ENCODE peak calls at places on chromosomes 2 and 18, in nine cellular contexts. G, O, N, C, X, I, K, H and Q are unnamed samples.

GRCh38 chr2:19775838-19776237 is 125.9 kb downstream of the TTC32 start:
- DNase-seq in G (no peak), O (no peak), N (no peak), C (peak), X (no peak), I (no peak), K (no peak), H (no peak), Q (no peak)

GRCh38 chr2:28150994-28151393 is 241.7 kb upstream of the FOSL2 start:
- DNase-seq in G (no peak), O (no peak), N (no peak), C (no peak), X (no peak), I (no peak), K (no peak), H (no peak), Q (no peak)

GRCh38 chr2:109173311-109174171 is 44.5 kb downstream of the SH3RF3 start:
- DNase-seq in G (no peak), O (no peak), N (no peak), C (no peak), X (no peak), I (no peak), K (no peak), H (no peak), Q (peak)

GRCh38 chr2:201643216-201643651 is at the start of gene TMEM237:
- DNase-seq in G (no peak), O (peak), N (no peak), C (peak), X (peak), I (peak), K (peak), H (peak), Q (peak)

GRCh38 chr18:8958660-8959059 is 143.8 kb upstream of the NDUFV2 start:
- DNase-seq in G (no peak), O (no peak), N (no peak), C (no peak), X (no peak), I (no peak), K (no peak), H (no peak), Q (no peak)

GRCh38 chr2:234330902-234331301 is 166.0 kb downstream of the ARL4C start:
- DNase-seq in G (no peak), O (no peak), N (no peak), C (peak), X (no peak), I (no peak), K (no peak), H (no peak), Q (no peak)

GRCh38 chr2:98348066-98348561 is 1.9 kb downstream of the CNGA3 start:
- DNase-seq in G (no peak), O (peak), N (no peak), C (peak), X (no peak), I (no peak), K (peak), H (no peak), Q (peak)

GRCh38 chr18:44943201-44943881 is 262.7 kb downstream of the SETBP1 start:
- DNase-seq in G (no peak), O (peak), N (peak), C (no peak), X (no peak), I (no peak), K (no peak), H (no peak), Q (no peak)

GRCh38 chr18:22524783-22525182 is 107.1 kb upstream of the CTAGE1 start:
- DNase-seq in G (no peak), O (no peak), N (no peak), C (no peak), X (no peak), I (no peak), K (no peak), H (no peak), Q (no peak)

GRCh38 chr2:98378901-98379300 is 32.6 kb downstream of the CNGA3 start:
- DNase-seq in G (no peak), O (no peak), N (no peak), C (no peak), X (no peak), I (no peak), K (no peak), H (no peak), Q (no peak)

GRCh38 chr18:49041677-49042570 is 91.2 kb upstream of the SMAD7 start:
- DNase-seq in G (no peak), O (peak), N (no peak), C (peak), X (peak), I (peak), K (peak), H (no peak), Q (no peak)

GRCh38 chr2:2577366-2577765 is 246.3 kb upstream of the MYT1L start:
- DNase-seq in G (no peak), O (no peak), N (no peak), C (no peak), X (no peak), I (no peak), K (no peak), H (no peak), Q (peak)

GRCh38 chr2:173050684-173051083 is 25.0 kb upstream of the MAP3K20 start:
- DNase-seq in G (no peak), O (no peak), N (no peak), C (no peak), X (no peak), I (no peak), K (no peak), H (no peak), Q (no peak)

GRCh38 chr2:195364015-195364965 is 292.7 kb upstream of the SLC39A10 start:
- DNase-seq in G (no peak), O (no peak), N (no peak), C (peak), X (no peak), I (no peak), K (no peak), H (no peak), Q (no peak)

GRCh38 chr2:53033416-53033815 is 734.2 kb upstream of the CHAC2 start:
- DNase-seq in G (no peak), O (no peak), N (no peak), C (no peak), X (no peak), I (no peak), K (no peak), H (no peak), Q (no peak)

GRCh38 chr2:172072279-172072678 is 13.0 kb upstream of the DLX1 start:
- DNase-seq in G (no peak), O (no peak), N (no peak), C (no peak), X (no peak), I (no peak), K (no peak), H (no peak), Q (no peak)

GRCh38 chr2:127397568-127398238 is 9.9 kb upstream of the MAP3K2 start:
- DNase-seq in G (no peak), O (no peak), N (no peak), C (no peak), X (no peak), I (no peak), K (no peak), H (no peak), Q (no peak)

GRCh38 chr2:210046851-210047486 is 44.5 kb downstream of the RPE start:
- DNase-seq in G (no peak), O (no peak), N (no peak), C (no peak), X (no peak), I (no peak), K (no peak), H (no peak), Q (no peak)

GRCh38 chr2:237946423-237946822 is 20.4 kb upstream of the UBE2F start:
- DNase-seq in G (no peak), O (no peak), N (no peak), C (no peak), X (no peak), I (no peak), K (no peak), H (no peak), Q (no peak)

GRCh38 chr18:62860062-62860461 is 144.7 kb downstream of the PHLPP1 start:
- DNase-seq in G (no peak), O (no peak), N (no peak), C (no peak), X (no peak), I (no peak), K (no peak), H (no peak), Q (no peak)

GRCh38 chr2:109324859-109325258 is 195.9 kb downstream of the SH3RF3 start:
- DNase-seq in G (no peak), O (no peak), N (no peak), C (no peak), X (no peak), I (no peak), K (peak), H (no peak), Q (no peak)

GRCh38 chr2:48249093-48249492 is 280.9 kb upstream of the STON1 start:
- DNase-seq in G (no peak), O (no peak), N (no peak), C (no peak), X (no peak), I (no peak), K (no peak), H (no peak), Q (no peak)

GRCh38 chr2:83142934-83143333 is 1316.1 kb downstream of the SUCLG1 start:
- DNase-seq in G (no peak), O (no peak), N (no peak), C (no peak), X (no peak), I (no peak), K (no peak), H (no peak), Q (no peak)

GRCh38 chr2:133657591-133657990 is 89.3 kb upstream of the NCKAP5 start:
- DNase-seq in G (no peak), O (no peak), N (no peak), C (no peak), X (no peak), I (no peak), K (no peak), H (no peak), Q (no peak)

GRCh38 chr2:170235860-170236638 is 58.1 kb downstream of the MYO3B start:
- DNase-seq in G (no peak), O (peak), N (no peak), C (peak), X (peak), I (peak), K (peak), H (peak), Q (peak)

GRCh38 chr18:26356045-26356785 is 130.0 kb downstream of the TAF4B start:
- DNase-seq in G (peak), O (no peak), N (no peak), C (no peak), X (no peak), I (no peak), K (no peak), H (no peak), Q (no peak)

GRCh38 chr2:45283764-45284620 is 274.7 kb upstream of the SIX2 start:
- DNase-seq in G (no peak), O (no peak), N (no peak), C (peak), X (no peak), I (peak), K (peak), H (no peak), Q (no peak)

GRCh38 chr2:47283687-47284086 is 119.3 kb upstream of the MSH2 start:
- DNase-seq in G (no peak), O (no peak), N (no peak), C (no peak), X (no peak), I (no peak), K (no peak), H (no peak), Q (no peak)

GRCh38 chr18:48488388-48488850 is 50.4 kb upstream of the CTIF start:
- DNase-seq in G (no peak), O (no peak), N (no peak), C (peak), X (peak), I (peak), K (no peak), H (no peak), Q (no peak)

GRCh38 chr18:54296017-54296416 is 26.7 kb downstream of the POLI start:
- DNase-seq in G (no peak), O (no peak), N (no peak), C (no peak), X (no peak), I (no peak), K (peak), H (no peak), Q (no peak)

GRCh38 chr18:76821356-76821874 is 942 bp upstream of the ZNF236 start:
- DNase-seq in G (no peak), O (no peak), N (no peak), C (no peak), X (no peak), I (no peak), K (peak), H (no peak), Q (no peak)

GRCh38 chr2:97654791-97655190 is 8.9 kb downstream of the COX5B start:
- DNase-seq in G (no peak), O (no peak), N (no peak), C (no peak), X (no peak), I (no peak), K (no peak), H (no peak), Q (no peak)

GRCh38 chr18:48763714-48764100 is 187.1 kb downstream of the SMAD7 start:
- DNase-seq in G (no peak), O (no peak), N (no peak), C (no peak), X (no peak), I (no peak), K (no peak), H (no peak), Q (no peak)

GRCh38 chr2:27079233-27080139 is 1.1 kb downstream of the EMILIN1 start:
- DNase-seq in G (no peak), O (no peak), N (no peak), C (no peak), X (no peak), I (no peak), K (no peak), H (no peak), Q (peak)

GRCh38 chr2:235639387-235639786 is 145.5 kb downstream of the AGAP1 start:
- DNase-seq in G (no peak), O (no peak), N (no peak), C (peak), X (no peak), I (no peak), K (peak), H (no peak), Q (peak)

GRCh38 chr2:138373993-138374408 is 127.6 kb upstream of the SPOPL start:
- DNase-seq in G (peak), O (no peak), N (no peak), C (peak), X (peak), I (peak), K (peak), H (peak), Q (peak)

GRCh38 chr18:42155024-42155423 is 200.0 kb downstream of the PIK3C3 start:
- DNase-seq in G (no peak), O (no peak), N (no peak), C (no peak), X (no peak), I (no peak), K (no peak), H (no peak), Q (peak)
- TF ChIP-seq MAX in G (no peak), O (no peak), N (no peak), C (no peak), X (no peak), I (no peak), K (no peak), H (no peak), Q (no peak)

DNA sequence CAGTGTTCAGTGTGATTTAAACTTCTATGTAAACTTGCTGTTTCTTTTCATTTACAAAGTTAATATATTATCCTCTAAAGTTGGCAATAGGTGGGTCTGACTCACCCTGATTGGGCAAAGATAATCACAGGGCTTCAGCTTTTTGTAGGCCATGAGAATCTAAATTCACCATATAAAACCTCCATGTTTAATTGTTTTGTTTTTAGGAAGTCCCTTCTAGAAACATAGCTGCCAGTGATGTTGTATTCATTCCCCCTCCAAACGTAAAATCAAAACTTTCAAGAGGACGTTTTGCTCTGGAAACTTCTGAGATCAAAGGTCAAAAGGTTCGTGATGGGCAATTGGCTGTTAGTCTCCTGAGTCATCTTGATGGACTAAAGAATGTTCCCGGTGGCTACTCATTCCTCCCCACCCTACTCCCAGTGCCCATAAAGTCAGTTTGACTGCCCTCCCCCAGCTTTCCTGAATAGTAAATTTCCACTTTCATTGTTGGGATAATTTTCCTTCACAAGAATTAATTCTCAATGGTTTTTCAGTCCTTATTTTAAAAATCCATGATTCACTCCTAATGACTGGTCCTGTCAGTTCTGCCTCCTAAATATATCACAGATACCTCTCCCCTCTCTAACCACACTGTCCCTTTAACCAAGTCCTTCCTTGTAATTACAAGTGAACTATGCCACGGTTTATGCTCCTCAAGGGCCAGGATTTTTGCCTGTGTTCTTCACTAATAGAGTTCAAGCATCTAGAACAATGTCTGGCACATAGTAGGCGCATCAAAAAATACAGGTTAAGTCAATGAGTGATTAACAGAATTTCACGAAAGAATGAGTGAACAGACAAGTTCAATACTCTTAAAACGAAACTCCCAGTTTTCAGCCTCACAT is 164.4 kb upstream of the VRK2 start:
- DNase-seq in G (no peak), O (no peak), N (no peak), C (peak), X (peak), I (peak), K (no peak), H (no peak), Q (no peak)
- TF ChIP-seq MAX in G (no peak), O (no peak), N (no peak), C (no peak), X (no peak), I (no peak), K (no peak), H (no peak), Q (no peak)

GRCh38 chr2:105796131-105796638 is 51.5 kb downstream of the NCK2 start:
- DNase-seq in G (no peak), O (no peak), N (no peak), C (no peak), X (no peak), I (no peak), K (peak), H (no peak), Q (peak)
- TF ChIP-seq MAX in G (no peak), O (no peak), N (no peak), C (no peak), X (no peak), I (no peak), K (peak), H (no peak), Q (no peak)

DNA sequence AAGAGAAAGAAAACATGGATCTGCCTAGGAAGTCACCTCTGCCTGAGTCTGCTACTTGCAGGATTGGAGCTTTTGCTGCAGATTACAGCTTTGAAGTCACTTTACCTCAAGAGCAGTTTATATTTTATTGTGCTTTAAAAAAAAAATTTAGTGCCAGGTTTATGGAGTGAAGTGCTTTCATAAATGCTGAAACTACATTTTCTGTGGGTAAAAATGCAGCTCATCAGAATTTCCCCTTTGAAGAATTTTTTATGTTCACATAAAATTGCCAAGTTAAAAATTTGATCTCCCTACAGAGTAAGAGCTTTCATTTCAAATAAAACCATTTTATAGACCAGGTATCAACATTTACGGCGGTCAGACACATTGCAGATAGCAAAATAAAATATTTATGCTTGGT is 25.2 kb downstream of the BCL2L11 start:
- DNase-seq in G (no peak), O (no peak), N (no peak), C (no peak), X (no peak), I (no peak), K (no peak), H (no peak), Q (no peak)
- TF ChIP-seq MAX in G (no peak), O (no peak), N (no peak), C (no peak), X (no peak), I (no peak), K (no peak), H (no peak), Q (no peak)